ENCODE peak calls at places on chromosomes 4 and X, in eight cellular contexts. C, Y, X, Z, Q, F, S and A are unnamed samples.

GRCh38 chr4:56821394-56822263 is at the start of gene SPINK2:
- DNase-seq in C (no peak), Y (peak), X (peak), Z (no peak), Q (peak), F (peak), S (peak), A (no peak)

GRCh38 chr4:2416564-2417195 is 1.8 kb downstream of the ZFYVE28 start:
- DNase-seq in C (peak), Y (no peak), X (no peak), Z (no peak), Q (no peak), F (no peak), S (peak), A (no peak)

GRCh38 chr4:84874619-84875018 is 91.9 kb downstream of the WDFY3 start:
- DNase-seq in C (no peak), Y (no peak), X (no peak), Z (no peak), Q (no peak), F (no peak), S (no peak), A (no peak)

GRCh38 chr4:6372649-6373525 is 99.5 kb downstream of the PPP2R2C start:
- DNase-seq in C (no peak), Y (no peak), X (no peak), Z (no peak), Q (no peak), F (peak), S (no peak), A (no peak)

GRCh38 chr4:79588679-79589078 is 180.7 kb upstream of the GK2 start:
- DNase-seq in C (no peak), Y (no peak), X (no peak), Z (no peak), Q (no peak), F (no peak), S (no peak), A (no peak)

GRCh38 chr4:108053281-108053701 is 63.6 kb downstream of the HADH start:
- DNase-seq in C (no peak), Y (no peak), X (no peak), Z (no peak), Q (no peak), F (no peak), S (no peak), A (no peak)

GRCh38 chr4:156193116-156193515 is 239.4 kb upstream of the CTSO start:
- DNase-seq in C (no peak), Y (no peak), X (no peak), Z (no peak), Q (no peak), F (no peak), S (no peak), A (no peak)

GRCh38 chrX:107935200-107935599 is 47.0 kb downstream of the TEX13B start:
- DNase-seq in C (no peak), Y (no peak), X (no peak), Z (no peak), Q (no peak), F (no peak), S (no peak), A (no peak)

GRCh38 chrX:154779261-154779660 is 16.6 kb downstream of the DKC1 start:
- DNase-seq in C (no peak), Y (no peak), X (no peak), Z (no peak), Q (no peak), F (no peak), S (no peak), A (no peak)

GRCh38 chrX:109952985-109953905 is 49.7 kb upstream of the TMEM164 start:
- DNase-seq in C (no peak), Y (no peak), X (no peak), Z (no peak), Q (no peak), F (no peak), S (no peak), A (no peak)

GRCh38 chr4:188781655-188782054 is 642.4 kb downstream of the TRIML1 start:
- DNase-seq in C (no peak), Y (no peak), X (no peak), Z (no peak), Q (peak), F (peak), S (no peak), A (no peak)
- TF ChIP-seq CTCF in C (no peak), Y (peak), X (no peak), Z (no peak), Q (peak), F (peak), S (no peak), A (peak)

GRCh38 chrX:27399146-27399456 is 64.0 kb downstream of the PPP4R3C start:
- DNase-seq in C (no peak), Y (no peak), X (no peak), Z (no peak), Q (no peak), F (no peak), S (no peak), A (no peak)
- TF ChIP-seq CTCF in C (no peak), Y (no peak), X (no peak), Z (no peak), Q (no peak), F (no peak), S (no peak), A (no peak)

GRCh38 chrX:44945736-44946135 is 72.7 kb downstream of the KDM6A start:
- DNase-seq in C (no peak), Y (no peak), X (no peak), Z (no peak), Q (no peak), F (no peak), S (no peak), A (no peak)
- TF ChIP-seq CTCF in C (no peak), Y (no peak), X (no peak), Z (no peak), Q (no peak), F (peak), S (peak), A (no peak)

DNA sequence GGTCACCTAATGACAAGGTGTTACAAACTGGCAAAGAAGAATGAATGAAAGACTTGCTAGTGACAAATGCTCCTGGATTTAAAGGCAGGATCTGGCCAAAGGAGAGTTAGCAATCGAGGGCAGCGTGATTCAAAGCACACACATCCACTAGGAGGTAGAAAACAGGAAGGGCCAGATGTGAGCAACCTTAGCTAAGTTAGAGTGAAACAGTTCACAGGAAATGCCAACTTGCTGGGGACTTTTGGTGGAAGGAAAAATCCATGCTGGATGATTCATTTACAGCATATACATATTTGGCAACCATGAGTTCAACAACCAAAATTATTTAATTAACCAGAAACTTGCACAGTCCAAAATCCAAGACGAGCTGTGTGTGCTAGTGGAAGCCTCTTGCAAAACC is 276.9 kb downstream of the PTTG2 start:
- DNase-seq in C (no peak), Y (no peak), X (no peak), Z (no peak), Q (no peak), F (no peak), S (no peak), A (peak)
- TF ChIP-seq CTCF in C (no peak), Y (no peak), X (no peak), Z (no peak), Q (no peak), F (no peak), S (no peak), A (peak)

GRCh38 chrX:127037179-127037578 is 217.7 kb downstream of the PRR32 start:
- DNase-seq in C (no peak), Y (no peak), X (no peak), Z (no peak), Q (no peak), F (no peak), S (no peak), A (no peak)

DNA sequence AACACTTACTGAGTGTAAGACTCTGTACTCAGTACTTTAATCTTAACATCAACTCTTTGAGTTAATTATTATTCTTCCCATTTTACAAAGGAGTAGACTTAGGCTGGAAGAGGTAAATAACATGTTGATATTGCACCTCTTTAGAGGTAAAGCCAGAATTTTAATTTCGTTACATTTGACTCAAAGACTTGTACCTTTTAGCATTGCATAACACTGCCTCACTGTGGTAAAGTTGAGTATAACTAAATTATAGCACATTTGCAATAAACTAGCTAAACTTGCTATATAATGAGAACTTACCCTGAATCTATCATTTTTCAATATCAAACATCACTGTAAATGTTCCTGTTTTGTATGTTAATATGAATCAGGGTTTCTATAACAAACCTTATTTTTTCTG is 218.5 kb downstream of the PRR32 start:
- DNase-seq in C (no peak), Y (no peak), X (no peak), Z (no peak), Q (no peak), F (no peak), S (no peak), A (no peak)
- TF ChIP-seq CTCF in C (peak), Y (peak), X (no peak), Z (no peak), Q (no peak), F (no peak), S (peak), A (no peak)

DNA sequence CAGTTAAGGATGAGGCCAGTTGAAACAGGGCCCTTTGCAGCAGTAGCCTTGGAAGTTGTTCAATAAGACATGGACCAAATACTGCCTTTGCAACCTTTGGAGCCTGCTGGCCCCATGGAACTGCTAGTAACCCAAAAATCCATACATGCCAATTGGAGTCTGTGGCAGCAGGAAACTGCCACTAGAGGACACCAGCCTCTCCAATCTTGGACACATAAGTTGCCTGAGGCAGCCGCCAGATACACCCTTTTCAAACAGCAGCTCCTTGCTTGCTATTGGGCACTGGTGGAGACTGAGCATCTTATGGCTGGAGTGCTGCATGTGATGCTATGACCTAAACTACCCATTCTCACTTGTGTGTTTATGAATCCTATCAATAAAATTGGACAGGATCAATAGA is 14.8 kb upstream of the LAP3 start:
- DNase-seq in C (no peak), Y (no peak), X (no peak), Z (no peak), Q (no peak), F (no peak), S (no peak), A (no peak)
- TF ChIP-seq CTCF in C (no peak), Y (no peak), X (no peak), Z (no peak), Q (no peak), F (peak), S (no peak), A (no peak)